ENCODE peak calls at places on chromosomes 7 and 10, in nine cellular contexts. Z is IMR-90, A is NB4, K is fibroblast of mammary gland, I is adrenal gland, B is Caco-2, V is HFF-Myc, P is GM13976, X is Peyer's patch. L is an unnamed sample.
A peak's percentile ranks its signal among the peaks of the same experiment; 100 is the strongest.

GRCh38 chr7:44226396-44226753 is 25.6 kb downstream of the YKT6 start:
- DNase-seq in P (no peak), K (no peak), Z (no peak), I (no peak), V (no peak), B (no peak), A (no peak), X (no peak), L (no peak)

GRCh38 chr10:131947631-131948347 is 33.9 kb downstream of the BNIP3 start:
- DNase-seq in B (no peak), I (peak; percentile 58), K (peak; percentile 63), P (no peak), Z (peak; percentile 78), X (no peak), A (no peak), V (peak; percentile 39), L (no peak)

GRCh38 chr7:7529328-7529727 is 6.3 kb downstream of the COL28A1 start:
- DNase-seq in P (no peak), Z (no peak), X (no peak), B (no peak), K (no peak), V (no peak), A (no peak), I (no peak), L (no peak)

GRCh38 chr10:17229967-17230682 is 2.1 kb downstream of the VIM start:
- DNase-seq in P (peak; percentile 74), V (no peak), X (peak; percentile 86), B (peak; percentile 85), K (peak; percentile 44), I (peak; percentile 85), Z (peak; percentile 55), A (peak; percentile 89), L (peak; percentile 91)

GRCh38 chr10:96073722-96074121 is 30.3 kb downstream of the CCNJ start:
- DNase-seq in K (peak; percentile 77), I (no peak), A (peak; percentile 88), X (no peak), P (no peak), Z (peak; percentile 85), V (peak; percentile 55), B (no peak), L (no peak)

GRCh38 chr7:43890468-43890867 is 15.9 kb downstream of the URGCP start:
- DNase-seq in K (no peak), B (no peak), V (no peak), A (no peak), I (no peak), Z (no peak), X (no peak), P (no peak), L (no peak)

GRCh38 chr7:80785961-80786360 is 132.9 kb downstream of the SEMA3C start:
- DNase-seq in B (no peak), A (no peak), V (no peak), Z (peak; percentile 47), K (peak; percentile 71), I (no peak), X (no peak), P (no peak), L (no peak)

GRCh38 chr7:11203688-11204087 is 230.0 kb downstream of the PHF14 start:
- DNase-seq in K (no peak), B (no peak), X (no peak), V (no peak), Z (no peak), P (no peak), A (no peak), I (no peak), L (no peak)

GRCh38 chr10:98246911-98247820 is 20.8 kb downstream of the LOXL4 start:
- DNase-seq in X (no peak), Z (peak; percentile 84), K (peak; percentile 25), I (no peak), V (peak; percentile 70), B (no peak), P (no peak), A (no peak), L (no peak)

GRCh38 chr7:75734586-75735047 is 4.1 kb downstream of the HIP1 start:
- DNase-seq in B (no peak), X (no peak), P (no peak), A (no peak), Z (peak; percentile 79), I (no peak), V (no peak), K (peak; percentile 63), L (no peak)

GRCh38 chr7:143443153-143443552 is at the start of gene TAS2R60:
- DNase-seq in A (no peak), V (no peak), K (no peak), B (no peak), P (no peak), X (no peak), I (no peak), Z (no peak), L (no peak)

GRCh38 chr7:65937296-65937695 is 44.7 kb downstream of the GUSB start:
- DNase-seq in I (no peak), V (no peak), Z (no peak), P (no peak), A (no peak), K (no peak), X (no peak), B (no peak), L (no peak)

GRCh38 chr7:51240868-51241267 is 75.7 kb downstream of the COBL start:
- DNase-seq in P (no peak), Z (no peak), K (no peak), I (no peak), B (no peak), A (no peak), X (no peak), V (no peak), L (no peak)

GRCh38 chr7:51243631-51244030 is 73.0 kb downstream of the COBL start:
- DNase-seq in X (peak; percentile 7), Z (no peak), B (no peak), I (no peak), V (no peak), P (no peak), A (no peak), K (no peak), L (no peak)

GRCh38 chr7:51244053-51244452 is 72.6 kb downstream of the COBL start:
- DNase-seq in K (no peak), X (peak; percentile 7), I (no peak), P (no peak), V (no peak), A (no peak), Z (no peak), B (no peak), L (no peak)

GRCh38 chr7:51242881-51243518 is 73.6 kb downstream of the COBL start:
- DNase-seq in B (no peak), I (no peak), Z (no peak), X (peak; percentile 18), P (no peak), V (no peak), K (no peak), A (peak; percentile 11), L (no peak)

GRCh38 chr7:51242007-51242691 is 74.5 kb downstream of the COBL start:
- DNase-seq in B (peak; percentile 53), A (peak; percentile 11), K (peak; percentile 2), Z (no peak), V (no peak), P (no peak), I (no peak), X (no peak), L (no peak)
- TF ChIP-seq CTCF in B (no peak), A (no peak), K (no peak), Z (no peak), V (no peak), P (no peak), I (no peak), X (no peak), L (no peak)

DNA sequence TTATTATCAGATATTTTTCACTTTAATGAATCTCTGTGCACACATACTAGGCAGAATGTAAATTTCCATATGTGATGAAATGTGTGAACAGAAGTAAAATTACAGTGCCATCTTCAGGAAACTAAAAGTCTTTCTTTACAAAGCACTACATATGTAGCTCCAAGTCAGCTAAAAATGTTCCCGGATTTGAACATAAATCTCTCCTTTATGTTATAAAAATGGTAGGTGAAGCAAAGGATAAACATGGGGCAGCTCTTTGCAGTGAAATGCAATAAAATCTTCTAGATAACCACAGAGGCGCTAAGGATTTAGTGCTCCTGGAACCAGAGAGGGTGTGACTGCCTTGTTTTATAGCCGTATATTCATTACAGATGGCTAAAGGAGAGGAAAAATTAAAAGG is 104.9 kb upstream of the C7orf33 start:
- DNase-seq in P (no peak), A (no peak), X (no peak), I (no peak), K (peak; percentile 8), V (no peak), B (no peak), Z (no peak), L (no peak)
- TF ChIP-seq CTCF in P (no peak), A (no peak), X (peak; percentile 53), I (no peak), K (peak; percentile 3), V (no peak), B (no peak), Z (no peak), L (no peak)

DNA sequence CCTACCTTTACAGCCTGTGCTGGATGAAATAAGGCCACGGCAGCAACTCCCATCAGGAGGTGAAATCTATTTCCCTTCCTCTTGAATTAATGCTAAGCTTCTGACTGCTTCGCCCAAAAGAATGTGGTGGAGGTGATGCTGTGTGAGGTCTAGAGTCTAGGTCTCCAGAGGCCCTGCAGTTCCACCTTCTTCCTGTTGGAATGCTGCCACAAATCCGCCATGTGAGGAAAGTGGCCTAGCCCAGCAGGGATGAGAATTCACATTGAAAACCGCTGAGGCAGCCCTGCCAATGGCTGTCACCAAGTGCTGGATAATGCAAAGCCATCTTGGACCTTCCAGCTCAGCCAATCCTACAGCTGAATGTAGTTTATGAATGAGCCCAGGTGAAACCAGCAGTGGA is 28.0 kb downstream of the RHOBTB1 start:
- DNase-seq in B (no peak), V (no peak), P (no peak), Z (no peak), I (no peak), X (no peak), A (no peak), K (no peak), L (peak; percentile 15)
- TF ChIP-seq CTCF in B (peak; percentile 67), V (no peak), P (no peak), Z (no peak), I (no peak), X (no peak), A (no peak), K (peak; percentile 6), L (peak; percentile 13)

GRCh38 chr10:103986360-103986759 is 19.4 kb downstream of the SLK start:
- DNase-seq in P (no peak), A (no peak), I (no peak), X (no peak), K (no peak), V (no peak), Z (no peak), B (no peak), L (no peak)

GRCh38 chr10:103985726-103986125 is 18.8 kb downstream of the SLK start:
- DNase-seq in B (no peak), K (peak; percentile 39), I (no peak), A (no peak), V (no peak), P (no peak), Z (peak; percentile 65), X (no peak), L (no peak)

GRCh38 chr10:103991393-103992128 is 24.6 kb downstream of the SLK start:
- DNase-seq in Z (no peak), I (no peak), K (no peak), A (no peak), X (no peak), V (no peak), P (no peak), B (no peak), L (no peak)

GRCh38 chr10:103995134-103995533 is 28.2 kb downstream of the SLK start:
- DNase-seq in K (no peak), X (no peak), V (no peak), B (no peak), I (no peak), A (no peak), Z (no peak), P (no peak), L (no peak)

GRCh38 chr10:103990170-103990930 is 23.4 kb downstream of the SLK start:
- DNase-seq in V (no peak), X (no peak), B (no peak), K (no peak), A (no peak), P (no peak), I (no peak), Z (no peak), L (no peak)
- TF ChIP-seq CTCF in V (no peak), X (no peak), B (no peak), K (no peak), A (no peak), P (no peak), I (no peak), Z (no peak), L (no peak)

L was measured in Calu3.